ENCODE peak calls at places on chromosomes 4 and X, in four cellular contexts. Z is HFF-Myc, S is spleen, L is uterus. J is an unnamed sample.

GRCh38 chrX:9183481-9183880 is 149.6 kb upstream of the FAM9B start:
- DNase-seq in Z (no peak), S (no peak), L (no peak), J (no peak)

GRCh38 chr4:105765690-105766407 is 57.3 kb downstream of the GSTCD start:
- DNase-seq in Z (peak), S (no peak), L (no peak), J (no peak)

GRCh38 chr4:106315476-106315967 is 487 bp downstream of the TBCK start:
- DNase-seq in Z (no peak), S (no peak), L (no peak), J (no peak)

GRCh38 chrX:56788717-56789122 is 59.7 kb downstream of the NBDY start:
- DNase-seq in Z (no peak), S (peak), L (peak), J (no peak)

GRCh38 chr4:52172166-52172565 is 121.1 kb downstream of the SPATA18 start:
- DNase-seq in Z (no peak), S (no peak), L (no peak), J (no peak)

GRCh38 chr4:144656857-144657256 is 10.9 kb downstream of the HHIP start:
- DNase-seq in Z (no peak), S (no peak), L (no peak), J (no peak)

GRCh38 chrX:18537068-18537467 is 111.7 kb downstream of the CDKL5 start:
- DNase-seq in Z (no peak), S (no peak), L (no peak), J (no peak)

GRCh38 chrX:139554991-139555675 is 24.6 kb downstream of the F9 start:
- DNase-seq in Z (no peak), S (no peak), L (no peak), J (no peak)

GRCh38 chr4:168589154-168589553 is 92.3 kb downstream of the PALLD start:
- DNase-seq in Z (no peak), S (no peak), L (no peak), J (no peak)

GRCh38 chrX:44494357-44494756 is 48.3 kb downstream of the FUNDC1 start:
- DNase-seq in Z (no peak), S (no peak), L (no peak), J (no peak)

GRCh38 chrX:38561951-38562719 is 793 bp downstream of the TSPAN7 start:
- DNase-seq in Z (no peak), S (peak), L (peak), J (peak)

GRCh38 chrX:40465735-40466551 is 114.8 kb upstream of the ATP6AP2 start:
- DNase-seq in Z (no peak), S (no peak), L (no peak), J (no peak)

GRCh38 chr4:138182838-138183426 is 59.2 kb downstream of the SLC7A11 start:
- DNase-seq in Z (peak), S (no peak), L (no peak), J (peak)

GRCh38 chr4:76028242-76028859 is 5.1 kb upstream of the CXCL10 start:
- DNase-seq in Z (no peak), S (no peak), L (no peak), J (no peak)

GRCh38 chrX:31894152-31894551 is 822.3 kb upstream of the FTHL17 start:
- DNase-seq in Z (no peak), S (no peak), L (no peak), J (no peak)

GRCh38 chrX:150546711-150547153 is 21.7 kb upstream of the MTM1 start:
- DNase-seq in Z (no peak), S (no peak), L (no peak), J (no peak)

GRCh38 chr4:11428701-11429571 is at the start of gene HS3ST1:
- DNase-seq in Z (no peak), S (peak), L (peak), J (peak)

GRCh38 chr4:100289980-100290379 is 99.7 kb upstream of the DDIT4L start:
- DNase-seq in Z (no peak), S (no peak), L (no peak), J (no peak)

GRCh38 chr4:55336138-55337034 is 9.7 kb upstream of the SRD5A3 start:
- DNase-seq in Z (no peak), S (no peak), L (no peak), J (no peak)

GRCh38 chr4:124936427-124936826 is 223.9 kb upstream of the ANKRD50 start:
- DNase-seq in Z (no peak), S (no peak), L (no peak), J (no peak)

GRCh38 chrX:126929071-126929470 is 109.5 kb downstream of the PRR32 start:
- DNase-seq in Z (no peak), S (no peak), L (no peak), J (no peak)

GRCh38 chr4:139655116-139655515 is 10.5 kb upstream of the MGST2 start:
- DNase-seq in Z (no peak), S (no peak), L (no peak), J (no peak)

GRCh38 chr4:148053298-148054003 is 321.6 kb downstream of the ARHGAP10 start:
- DNase-seq in Z (no peak), S (no peak), L (no peak), J (no peak)

GRCh38 chrX:48971325-48972213 is at the start of gene KCND1:
- DNase-seq in Z (no peak), S (no peak), L (peak), J (no peak)

GRCh38 chrX:111812889-111813563 is 63.0 kb upstream of the TRPC5OS start:
- DNase-seq in Z (no peak), S (no peak), L (no peak), J (no peak)

GRCh38 chr4:15913631-15913970 is 24.9 kb downstream of the FGFBP1 start:
- DNase-seq in Z (peak), S (no peak), L (no peak), J (no peak)

GRCh38 chrX:41734530-41734929 is 10.5 kb downstream of the GPR82 start:
- DNase-seq in Z (no peak), S (no peak), L (no peak), J (no peak)
- TF ChIP-seq CTCF in Z (peak), S (no peak), L (peak), J (peak)

GRCh38 chr4:119490335-119490734 is 138.3 kb downstream of the PDE5A start:
- DNase-seq in Z (no peak), S (no peak), L (no peak), J (no peak)
- TF ChIP-seq CTCF in Z (peak), S (no peak), L (no peak), J (peak)

GRCh38 chr4:184744251-184744650 is 10.4 kb upstream of the CENPU start:
- DNase-seq in Z (no peak), S (no peak), L (no peak), J (no peak)

GRCh38 chr4:184748251-184748652 is 14.4 kb upstream of the CENPU start:
- DNase-seq in Z (no peak), S (no peak), L (no peak), J (no peak)

GRCh38 chr4:184747034-184747830 is 13.3 kb upstream of the CENPU start:
- DNase-seq in Z (no peak), S (no peak), L (peak), J (no peak)

GRCh38 chr4:184746532-184746870 is 12.6 kb upstream of the CENPU start:
- DNase-seq in Z (no peak), S (no peak), L (peak), J (no peak)

GRCh38 chr4:184745747-184746531 is 12.0 kb upstream of the CENPU start:
- DNase-seq in Z (peak), S (no peak), L (peak), J (peak)
- TF ChIP-seq CTCF in Z (peak), S (peak), L (peak), J (peak)

GRCh38 chr4:19786616-19787015 is 465.1 kb upstream of the SLIT2 start:
- DNase-seq in Z (no peak), S (no peak), L (no peak), J (no peak)

GRCh38 chr4:19791422-19792113 is 460.1 kb upstream of the SLIT2 start:
- DNase-seq in Z (peak), S (no peak), L (no peak), J (no peak)
- TF ChIP-seq CTCF in Z (peak), S (no peak), L (no peak), J (peak)

GRCh38 chr4:116058129-116058528 is 944.7 kb upstream of the NDST4 start:
- DNase-seq in Z (no peak), S (no peak), L (no peak), J (no peak)

DNA sequence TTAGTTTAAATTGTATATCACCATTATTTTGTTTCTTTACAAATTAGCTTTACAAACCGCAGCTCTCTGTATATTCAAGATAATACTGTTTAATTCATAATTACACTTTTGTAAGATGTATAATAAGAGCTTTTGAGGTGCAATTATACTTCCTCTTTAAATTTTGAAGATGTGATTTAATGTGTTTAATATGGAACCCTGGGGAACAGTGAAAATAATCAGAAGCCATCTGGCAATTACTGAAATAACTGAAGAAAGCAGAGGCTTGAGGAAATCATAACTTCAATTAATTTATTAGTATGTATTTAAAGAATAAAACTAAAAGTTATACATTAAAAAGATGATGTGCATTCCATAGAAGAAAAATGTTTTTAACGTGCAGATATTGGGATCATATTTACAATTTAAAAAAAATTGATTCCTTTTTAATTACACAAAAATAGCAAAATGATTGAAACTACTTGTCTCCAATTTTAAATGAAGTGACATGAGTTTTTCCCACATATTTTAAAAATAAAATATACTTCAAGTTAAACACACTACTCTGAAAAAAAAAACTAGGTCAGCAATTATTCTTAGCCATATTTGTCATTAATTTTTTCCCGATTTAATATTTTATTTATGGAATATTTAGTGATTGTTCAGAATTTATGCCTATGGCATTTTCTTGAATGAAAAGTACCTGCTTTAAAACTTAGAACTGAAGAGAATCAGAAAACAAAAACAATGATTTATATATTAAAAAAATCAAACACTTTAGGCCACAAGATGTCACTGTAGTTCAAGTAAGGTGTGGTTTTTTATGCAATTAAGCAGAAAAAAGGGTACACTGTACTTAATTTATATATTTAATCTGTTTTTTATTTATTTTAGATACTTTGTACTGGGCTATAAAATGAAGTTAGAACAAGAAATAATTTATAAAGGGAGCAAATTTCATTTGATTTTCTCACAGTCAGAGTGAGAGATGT is 942.7 kb upstream of the NDST4 start:
- DNase-seq in Z (no peak), S (no peak), L (no peak), J (no peak)
- TF ChIP-seq CTCF in Z (no peak), S (no peak), L (no peak), J (peak)

GRCh38 chr4:96170198-96170597 is 330.3 kb downstream of the PDHA2 start:
- DNase-seq in Z (no peak), S (peak), L (no peak), J (no peak)
- TF ChIP-seq CTCF in Z (no peak), S (no peak), L (no peak), J (no peak)

GRCh38 chr4:119039160-119039559 is 96.5 kb upstream of the MYOZ2 start:
- DNase-seq in Z (no peak), S (no peak), L (no peak), J (no peak)

GRCh38 chr4:119040711-119041185 is 94.9 kb upstream of the MYOZ2 start:
- DNase-seq in Z (peak), S (no peak), L (no peak), J (no peak)

GRCh38 chr4:119038465-119038864 is 97.2 kb upstream of the MYOZ2 start:
- DNase-seq in Z (no peak), S (no peak), L (no peak), J (no peak)

GRCh38 chr4:119040261-119040660 is 95.4 kb upstream of the MYOZ2 start:
- DNase-seq in Z (no peak), S (no peak), L (no peak), J (no peak)

GRCh38 chr4:119039779-119040178 is 95.9 kb upstream of the MYOZ2 start:
- DNase-seq in Z (no peak), S (no peak), L (no peak), J (no peak)
- TF ChIP-seq CTCF in Z (peak), S (no peak), L (no peak), J (peak)

GRCh38 chr4:101970555-101970954 is 180.0 kb downstream of the BANK1 start:
- DNase-seq in Z (no peak), S (no peak), L (no peak), J (no peak)

GRCh38 chr4:101972791-101973190 is 182.3 kb downstream of the BANK1 start:
- DNase-seq in Z (no peak), S (no peak), L (no peak), J (no peak)

GRCh38 chr4:101967697-101968346 is 177.3 kb downstream of the BANK1 start:
- DNase-seq in Z (no peak), S (no peak), L (no peak), J (no peak)

GRCh38 chr4:101969965-101970364 is 179.4 kb downstream of the BANK1 start:
- DNase-seq in Z (no peak), S (no peak), L (no peak), J (no peak)

DNA sequence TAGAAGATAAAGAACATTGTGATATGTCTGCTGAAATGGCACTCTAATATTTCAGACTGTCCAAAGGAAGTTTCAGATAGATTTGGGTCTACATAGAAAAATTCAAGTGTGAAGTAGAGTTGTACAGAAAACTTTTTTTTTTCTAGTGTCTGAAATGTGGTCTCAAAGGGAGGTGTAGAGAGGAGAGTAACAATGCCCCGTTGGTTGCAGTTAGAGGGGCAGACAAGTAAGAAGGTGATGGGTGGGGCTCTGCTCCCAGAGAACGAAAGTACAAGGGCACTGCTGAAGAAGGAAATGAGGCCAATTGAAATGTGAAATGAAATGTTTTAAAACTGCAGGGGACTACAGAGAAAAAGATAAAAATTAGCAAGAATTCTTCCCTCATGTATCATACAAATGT is 177.8 kb downstream of the BANK1 start:
- DNase-seq in Z (no peak), S (no peak), L (no peak), J (no peak)
- TF ChIP-seq CTCF in Z (no peak), S (no peak), L (no peak), J (no peak)